ENCODE peak calls at places on chromosomes 2 and 18, in four cellular contexts. L is H54, J is A549, U is stomach. G is an unnamed sample.

GRCh38 chr2:26892916-26893524 is 45.1 kb downstream of the DPYSL5 start:
- DNase-seq in U (no peak), J (no peak), L (no peak), G (no peak)

GRCh38 chr2:200747668-200748618 is 63.8 kb upstream of the BZW1 start:
- DNase-seq in U (no peak), L (no peak), J (peak; percentile 37), G (no peak)

GRCh38 chr2:15609341-15610042 is 17.8 kb downstream of the DDX1 start:
- DNase-seq in L (no peak), U (no peak), J (no peak), G (no peak)

GRCh38 chr2:165203689-165204559 is at the start of gene SCN3A:
- DNase-seq in L (peak; percentile 5), U (peak; percentile 30), J (peak; percentile 4), G (peak; percentile 48)

GRCh38 chr2:43636616-43637015 is 444 bp upstream of the PLEKHH2 start:
- DNase-seq in U (no peak), L (no peak), J (no peak), G (no peak)

GRCh38 chr18:40437517-40437916 is 1517.5 kb upstream of the PIK3C3 start:
- DNase-seq in L (no peak), U (no peak), J (no peak), G (no peak)

GRCh38 chr2:220930542-220931076 is 641.5 kb downstream of the EPHA4 start:
- DNase-seq in U (no peak), J (no peak), L (no peak), G (no peak)

GRCh38 chr2:191656389-191656788 is 21.5 kb upstream of the NABP1 start:
- DNase-seq in L (no peak), J (no peak), U (no peak), G (no peak)

GRCh38 chr2:172613035-172613434 is 57.1 kb downstream of the PDK1 start:
- DNase-seq in L (no peak), U (no peak), J (no peak), G (no peak)

GRCh38 chr18:48186084-48186798 is 222.9 kb downstream of the ZBTB7C start:
- DNase-seq in J (no peak), L (no peak), U (no peak), G (no peak)

GRCh38 chr2:1864981-1865421 is 120.7 kb upstream of the PXDN start:
- DNase-seq in L (no peak), U (no peak), J (no peak), G (no peak)

GRCh38 chr2:27316655-27317412 is 6.1 kb downstream of the MPV17 start:
- DNase-seq in J (no peak), U (no peak), L (no peak), G (no peak)

GRCh38 chr2:15561574-15562344 is 625 bp upstream of the NBAS start:
- DNase-seq in L (peak; percentile 12), J (peak; percentile 25), U (no peak), G (peak; percentile 61)

GRCh38 chr2:236209535-236209934 is 41.3 kb upstream of the GBX2 start:
- DNase-seq in U (no peak), L (peak; percentile 16), J (no peak), G (no peak)

GRCh38 chr2:226652388-226652787 is 147.2 kb downstream of the IRS1 start:
- DNase-seq in U (no peak), J (no peak), L (no peak), G (no peak)

GRCh38 chr2:222452422-222452950 is 28.1 kb downstream of the SGPP2 start:
- DNase-seq in J (no peak), L (no peak), U (no peak), G (no peak)

GRCh38 chr2:138433995-138434991 is 67.3 kb upstream of the SPOPL start:
- DNase-seq in J (no peak), U (no peak), L (no peak), G (no peak)

GRCh38 chr2:188582206-188582605 is 290.5 kb downstream of the GULP1 start:
- DNase-seq in U (no peak), J (no peak), L (no peak), G (no peak)

GRCh38 chr2:223010641-223011040 is 41.3 kb upstream of the KCNE4 start:
- DNase-seq in L (no peak), J (no peak), U (no peak), G (no peak)

GRCh38 chr2:27000995-27001394 is 30.6 kb downstream of the MAPRE3 start:
- DNase-seq in L (no peak), U (no peak), J (no peak), G (no peak)

GRCh38 chr2:19361325-19361990 is 3.0 kb upstream of the OSR1 start:
- DNase-seq in U (no peak), J (no peak), L (no peak), G (no peak)

GRCh38 chr18:9835112-9835755 is 50.5 kb upstream of the TXNDC2 start:
- DNase-seq in J (no peak), L (no peak), U (no peak), G (no peak)

GRCh38 chr2:108917526-108917925 is 71.5 kb downstream of the EDAR start:
- DNase-seq in L (no peak), U (no peak), J (no peak), G (no peak)

GRCh38 chr18:9849407-9849961 is 36.3 kb upstream of the TXNDC2 start:
- DNase-seq in L (no peak), U (peak; percentile 77), J (no peak), G (no peak)

GRCh38 chr18:3603460-3604259 is 153.7 kb downstream of the TGIF1 start:
- DNase-seq in L (no peak), U (peak; percentile 55), J (no peak), G (peak; percentile 63)

GRCh38 chr18:6719914-6720692 is 9.4 kb upstream of the ARHGAP28 start:
- DNase-seq in U (no peak), L (no peak), J (no peak), G (no peak)

GRCh38 chr2:218569661-218570500 is 1.2 kb downstream of the CNOT9 start:
- DNase-seq in U (peak; percentile 40), J (no peak), L (no peak), G (peak; percentile 49)

GRCh38 chr18:70453058-70453775 is 164.4 kb downstream of the SOCS6 start:
- DNase-seq in L (no peak), U (no peak), J (no peak), G (no peak)

GRCh38 chr2:166417669-166418068 is 41.9 kb upstream of the SCN9A start:
- DNase-seq in L (no peak), J (no peak), U (no peak), G (no peak)

GRCh38 chr2:177906041-177906718 is 166.4 kb downstream of the PDE11A start:
- DNase-seq in L (peak; percentile 34), J (peak; percentile 38), U (peak; percentile 67), G (peak; percentile 17)

GRCh38 chr18:36899289-36899688 is 70.4 kb downstream of the KIAA1328 start:
- DNase-seq in L (no peak), U (no peak), J (peak; percentile 1), G (no peak)

GRCh38 chr2:85804583-85804982 is 50.8 kb downstream of the ATOH8 start:
- DNase-seq in U (no peak), J (peak; percentile 66), L (peak; percentile 56), G (no peak)

GRCh38 chr18:616380-616995 is 19.7 kb downstream of the CLUL1 start:
- DNase-seq in L (no peak), J (peak; percentile 36), U (no peak), G (no peak)

GRCh38 chr2:134957477-134957876 is 38.9 kb downstream of the CCNT2 start:
- DNase-seq in J (no peak), L (no peak), U (no peak), G (no peak)

GRCh38 chr2:429575-430254 is 141.8 kb upstream of the ALKAL2 start:
- DNase-seq in J (no peak), U (no peak), L (no peak), G (peak; percentile 82)

GRCh38 chr2:239959059-239959971 is 65.8 kb downstream of the NDUFA10 start:
- DNase-seq in J (no peak), U (no peak), L (no peak), G (no peak)

GRCh38 chr2:152761171-152761570 is 42.8 kb downstream of the ARL6IP6 start:
- DNase-seq in J (no peak), L (no peak), U (no peak), G (no peak)

GRCh38 chr2:55420244-55420713 is 623 bp upstream of the CCDC88A start:
- DNase-seq in J (no peak), L (no peak), U (no peak), G (no peak)

GRCh38 chr2:205684871-205685313 is 2.6 kb downstream of the NRP2 start:
- DNase-seq in L (no peak), J (no peak), U (no peak), G (no peak)
- TF ChIP-seq POLR2A in L (no peak), J (no peak), U (no peak), G (no peak)

GRCh38 chr2:163314712-163315111 is 421.1 kb downstream of the FIGN start:
- DNase-seq in U (no peak), L (no peak), J (no peak), G (no peak)
- TF ChIP-seq POLR2A in U (no peak), L (no peak), J (no peak), G (no peak)

DNA sequence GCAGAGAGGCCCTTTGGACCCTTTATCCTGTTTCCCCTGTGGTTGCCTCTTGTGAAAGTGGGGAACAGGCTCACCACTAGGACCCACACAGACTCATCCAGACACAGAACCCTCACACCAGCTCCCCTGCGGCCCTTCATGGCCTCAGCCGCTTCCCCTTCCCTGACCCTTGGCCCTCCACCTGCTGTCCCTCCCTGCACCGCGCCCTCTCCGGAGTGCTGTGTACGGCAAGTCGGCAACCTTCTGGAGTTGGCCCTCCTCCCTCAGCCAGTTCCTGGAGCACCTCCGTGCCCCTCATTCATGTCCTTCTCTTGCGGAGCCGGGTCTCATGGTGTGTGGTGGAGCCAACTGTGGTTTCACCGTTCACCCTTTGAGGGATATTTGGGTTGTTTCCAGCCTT is 44.0 kb downstream of the CTDP1 start:
- DNase-seq in U (no peak), L (no peak), J (no peak), G (no peak)
- TF ChIP-seq POLR2A in U (no peak), L (no peak), J (no peak), G (no peak)

GRCh38 chr2:143954844-143955243 is 565.1 kb downstream of the ZEB2 start:
- DNase-seq in U (no peak), L (no peak), J (no peak), G (no peak)
- TF ChIP-seq POLR2A in U (no peak), L (no peak), J (no peak), G (no peak)

GRCh38 chr18:77132369-77133050 is at the start of gene MBP:
- DNase-seq in J (no peak), U (peak; percentile 93), L (no peak), G (peak; percentile 90)
- TF ChIP-seq POLR2A in J (no peak), U (no peak), L (no peak), G (peak; percentile 95)

GRCh38 chr2:62304429-62305417 is 108.8 kb downstream of the B3GNT2 start:
- DNase-seq in L (peak; percentile 85), J (no peak), U (peak; percentile 56), G (peak; percentile 41)
- TF ChIP-seq POLR2A in L (no peak), J (no peak), U (no peak), G (no peak)

GRCh38 chr2:147572622-147573021 is 272.2 kb upstream of the ACVR2A start:
- DNase-seq in U (no peak), L (no peak), J (no peak), G (no peak)
- TF ChIP-seq POLR2A in U (no peak), L (no peak), J (no peak), G (no peak)

GRCh38 chr18:79936641-79937040 is 14.8 kb downstream of the SLC66A2 start:
- DNase-seq in J (no peak), U (no peak), L (no peak), G (no peak)
- TF ChIP-seq POLR2A in J (no peak), U (no peak), L (no peak), G (no peak)